ENCODE peak calls at places on chromosome 15, in ten cellular contexts. One of them, this sample, is unnamed.
A peak's percentile ranks its signal among the peaks of the same experiment; 100 is the strongest.

GRCh38 chr15:62306851-62307504 is 141.9 kb upstream of the C2CD4B start:
- DNase-seq in activated CD4-positive, alpha-beta T cell treated with anti-CD3 and anti-CD28 coated beads, Interleukin-2, amount 50 U/mL, for 24 hours: no peak
- DNase-seq in Ammon's horn: peak; percentile 76
- DNase-seq in H54: peak; percentile 33
- DNase-seq in CD14-positive monocyte: no peak
- DNase-seq in posterior vena cava: no peak
- DNase-seq in activated naive CD4-positive, alpha-beta T cell: no peak
- DNase-seq in natural killer cell: no peak
- DNase-seq in T-helper 1 cell: no peak
- DNase-seq in ACHN: peak; percentile 74
- DNase-seq in this sample: peak; percentile 69

GRCh38 chr15:84911879-84912660 is 27.6 kb downstream of the SLC28A1 start:
- DNase-seq in activated CD4-positive, alpha-beta T cell treated with anti-CD3 and anti-CD28 coated beads, Interleukin-2, amount 50 U/mL, for 24 hours: no peak
- DNase-seq in Ammon's horn: peak; percentile 72
- DNase-seq in H54: peak; percentile 71
- DNase-seq in CD14-positive monocyte: no peak
- DNase-seq in posterior vena cava: peak; percentile 97
- DNase-seq in activated naive CD4-positive, alpha-beta T cell: no peak
- DNase-seq in natural killer cell: no peak
- DNase-seq in T-helper 1 cell: no peak
- DNase-seq in ACHN: peak; percentile 79
- DNase-seq in this sample: no peak

GRCh38 chr15:67093146-67093874 is 27.9 kb downstream of the SMAD3 start:
- DNase-seq in activated CD4-positive, alpha-beta T cell treated with anti-CD3 and anti-CD28 coated beads, Interleukin-2, amount 50 U/mL, for 24 hours: no peak
- DNase-seq in Ammon's horn: peak; percentile 78
- DNase-seq in H54: no peak
- DNase-seq in CD14-positive monocyte: peak; percentile 88
- DNase-seq in posterior vena cava: peak; percentile 83
- DNase-seq in activated naive CD4-positive, alpha-beta T cell: no peak
- DNase-seq in natural killer cell: no peak
- DNase-seq in T-helper 1 cell: no peak
- DNase-seq in ACHN: no peak
- DNase-seq in this sample: no peak

GRCh38 chr15:63560741-63561448 is 36.3 kb upstream of the FBXL22 start:
- DNase-seq in activated CD4-positive, alpha-beta T cell treated with anti-CD3 and anti-CD28 coated beads, Interleukin-2, amount 50 U/mL, for 24 hours: peak; percentile 44
- DNase-seq in Ammon's horn: no peak
- DNase-seq in H54: no peak
- DNase-seq in CD14-positive monocyte: no peak
- DNase-seq in posterior vena cava: no peak
- DNase-seq in activated naive CD4-positive, alpha-beta T cell: no peak
- DNase-seq in natural killer cell: no peak
- DNase-seq in T-helper 1 cell: no peak
- DNase-seq in ACHN: no peak
- DNase-seq in this sample: no peak

GRCh38 chr15:80179025-80179759 is 26.4 kb downstream of the FAH start:
- DNase-seq in activated CD4-positive, alpha-beta T cell treated with anti-CD3 and anti-CD28 coated beads, Interleukin-2, amount 50 U/mL, for 24 hours: no peak
- DNase-seq in Ammon's horn: no peak
- DNase-seq in H54: peak; percentile 70
- DNase-seq in CD14-positive monocyte: no peak
- DNase-seq in posterior vena cava: peak; percentile 55
- DNase-seq in activated naive CD4-positive, alpha-beta T cell: no peak
- DNase-seq in natural killer cell: no peak
- DNase-seq in T-helper 1 cell: no peak
- DNase-seq in ACHN: peak; percentile 84
- DNase-seq in this sample: no peak

GRCh38 chr15:61157933-61158332 is 71.2 kb downstream of the RORA start:
- DNase-seq in activated CD4-positive, alpha-beta T cell treated with anti-CD3 and anti-CD28 coated beads, Interleukin-2, amount 50 U/mL, for 24 hours: no peak
- DNase-seq in Ammon's horn: peak; percentile 4
- DNase-seq in H54: no peak
- DNase-seq in CD14-positive monocyte: no peak
- DNase-seq in posterior vena cava: no peak
- DNase-seq in activated naive CD4-positive, alpha-beta T cell: no peak
- DNase-seq in natural killer cell: no peak
- DNase-seq in T-helper 1 cell: no peak
- DNase-seq in ACHN: no peak
- DNase-seq in this sample: no peak

GRCh38 chr15:77869021-77869895 is 208.3 kb downstream of the TBC1D2B start:
- DNase-seq in activated CD4-positive, alpha-beta T cell treated with anti-CD3 and anti-CD28 coated beads, Interleukin-2, amount 50 U/mL, for 24 hours: no peak
- DNase-seq in Ammon's horn: no peak
- DNase-seq in H54: peak; percentile 47
- DNase-seq in CD14-positive monocyte: no peak
- DNase-seq in posterior vena cava: peak; percentile 69
- DNase-seq in activated naive CD4-positive, alpha-beta T cell: no peak
- DNase-seq in natural killer cell: no peak
- DNase-seq in T-helper 1 cell: no peak
- DNase-seq in ACHN: peak; percentile 41
- DNase-seq in this sample: no peak

GRCh38 chr15:75828429-75828828 is 14.8 kb upstream of the UBE2Q2 start:
- DNase-seq in activated CD4-positive, alpha-beta T cell treated with anti-CD3 and anti-CD28 coated beads, Interleukin-2, amount 50 U/mL, for 24 hours: no peak
- DNase-seq in Ammon's horn: no peak
- DNase-seq in H54: no peak
- DNase-seq in CD14-positive monocyte: no peak
- DNase-seq in posterior vena cava: no peak
- DNase-seq in activated naive CD4-positive, alpha-beta T cell: no peak
- DNase-seq in natural killer cell: no peak
- DNase-seq in T-helper 1 cell: no peak
- DNase-seq in ACHN: no peak
- DNase-seq in this sample: no peak

GRCh38 chr15:32838820-32839219 is 121.0 kb downstream of the GREM1 start:
- DNase-seq in activated CD4-positive, alpha-beta T cell treated with anti-CD3 and anti-CD28 coated beads, Interleukin-2, amount 50 U/mL, for 24 hours: no peak
- DNase-seq in Ammon's horn: peak; percentile 84
- DNase-seq in H54: peak; percentile 27
- DNase-seq in CD14-positive monocyte: no peak
- DNase-seq in posterior vena cava: peak; percentile 85
- DNase-seq in activated naive CD4-positive, alpha-beta T cell: no peak
- DNase-seq in natural killer cell: no peak
- DNase-seq in T-helper 1 cell: no peak
- DNase-seq in ACHN: no peak
- DNase-seq in this sample: no peak

GRCh38 chr15:63596666-63597032 is 538 bp upstream of the FBXL22 start:
- DNase-seq in activated CD4-positive, alpha-beta T cell treated with anti-CD3 and anti-CD28 coated beads, Interleukin-2, amount 50 U/mL, for 24 hours: no peak
- DNase-seq in Ammon's horn: no peak
- DNase-seq in H54: no peak
- DNase-seq in CD14-positive monocyte: no peak
- DNase-seq in posterior vena cava: no peak
- DNase-seq in activated naive CD4-positive, alpha-beta T cell: no peak
- DNase-seq in natural killer cell: no peak
- DNase-seq in T-helper 1 cell: no peak
- DNase-seq in ACHN: no peak
- DNase-seq in this sample: no peak

GRCh38 chr15:60038111-60038521 is 34.0 kb downstream of the FOXB1 start:
- DNase-seq in activated CD4-positive, alpha-beta T cell treated with anti-CD3 and anti-CD28 coated beads, Interleukin-2, amount 50 U/mL, for 24 hours: no peak
- DNase-seq in Ammon's horn: no peak
- DNase-seq in H54: no peak
- DNase-seq in CD14-positive monocyte: no peak
- DNase-seq in posterior vena cava: no peak
- DNase-seq in activated naive CD4-positive, alpha-beta T cell: no peak
- DNase-seq in natural killer cell: no peak
- DNase-seq in T-helper 1 cell: no peak
- DNase-seq in ACHN: no peak
- DNase-seq in this sample: no peak

GRCh38 chr15:57227181-57227580 is 149.1 kb upstream of the CGNL1 start:
- DNase-seq in activated CD4-positive, alpha-beta T cell treated with anti-CD3 and anti-CD28 coated beads, Interleukin-2, amount 50 U/mL, for 24 hours: no peak
- DNase-seq in Ammon's horn: no peak
- DNase-seq in H54: no peak
- DNase-seq in CD14-positive monocyte: no peak
- DNase-seq in posterior vena cava: no peak
- DNase-seq in activated naive CD4-positive, alpha-beta T cell: no peak
- DNase-seq in natural killer cell: no peak
- DNase-seq in T-helper 1 cell: no peak
- DNase-seq in ACHN: no peak
- DNase-seq in this sample: no peak

GRCh38 chr15:90037510-90037860 is 36.4 kb downstream of the ZNF710 start:
- DNase-seq in activated CD4-positive, alpha-beta T cell treated with anti-CD3 and anti-CD28 coated beads, Interleukin-2, amount 50 U/mL, for 24 hours: no peak
- DNase-seq in Ammon's horn: no peak
- DNase-seq in H54: peak; percentile 40
- DNase-seq in CD14-positive monocyte: no peak
- DNase-seq in posterior vena cava: peak; percentile 34
- DNase-seq in activated naive CD4-positive, alpha-beta T cell: no peak
- DNase-seq in natural killer cell: no peak
- DNase-seq in T-helper 1 cell: no peak
- DNase-seq in ACHN: no peak
- DNase-seq in this sample: no peak

GRCh38 chr15:99104788-99105515 is at the start of gene SYNM:
- DNase-seq in activated CD4-positive, alpha-beta T cell treated with anti-CD3 and anti-CD28 coated beads, Interleukin-2, amount 50 U/mL, for 24 hours: no peak
- DNase-seq in Ammon's horn: peak; percentile 83
- DNase-seq in H54: peak; percentile 60
- DNase-seq in CD14-positive monocyte: no peak
- DNase-seq in posterior vena cava: peak; percentile 90
- DNase-seq in activated naive CD4-positive, alpha-beta T cell: no peak
- DNase-seq in natural killer cell: peak; percentile 12
- DNase-seq in T-helper 1 cell: no peak
- DNase-seq in ACHN: peak; percentile 79
- DNase-seq in this sample: peak; percentile 95

GRCh38 chr15:65085990-65086679 is 9.6 kb downstream of the KBTBD13 start:
- DNase-seq in activated CD4-positive, alpha-beta T cell treated with anti-CD3 and anti-CD28 coated beads, Interleukin-2, amount 50 U/mL, for 24 hours: no peak
- DNase-seq in Ammon's horn: no peak
- DNase-seq in H54: no peak
- DNase-seq in CD14-positive monocyte: no peak
- DNase-seq in posterior vena cava: no peak
- DNase-seq in activated naive CD4-positive, alpha-beta T cell: no peak
- DNase-seq in natural killer cell: no peak
- DNase-seq in T-helper 1 cell: no peak
- DNase-seq in ACHN: peak; percentile 40
- DNase-seq in this sample: peak; percentile 26

GRCh38 chr15:63465104-63465503 is 39.3 kb upstream of the USP3 start:
- DNase-seq in activated CD4-positive, alpha-beta T cell treated with anti-CD3 and anti-CD28 coated beads, Interleukin-2, amount 50 U/mL, for 24 hours: no peak
- DNase-seq in Ammon's horn: no peak
- DNase-seq in H54: no peak
- DNase-seq in CD14-positive monocyte: no peak
- DNase-seq in posterior vena cava: no peak
- DNase-seq in activated naive CD4-positive, alpha-beta T cell: no peak
- DNase-seq in natural killer cell: no peak
- DNase-seq in T-helper 1 cell: no peak
- DNase-seq in ACHN: peak; percentile 39
- DNase-seq in this sample: no peak

GRCh38 chr15:78374436-78375393 is 34.6 kb downstream of the CRABP1 start:
- DNase-seq in activated CD4-positive, alpha-beta T cell treated with anti-CD3 and anti-CD28 coated beads, Interleukin-2, amount 50 U/mL, for 24 hours: no peak
- DNase-seq in Ammon's horn: no peak
- DNase-seq in H54: peak; percentile 42
- DNase-seq in CD14-positive monocyte: peak; percentile 69
- DNase-seq in posterior vena cava: no peak
- DNase-seq in activated naive CD4-positive, alpha-beta T cell: no peak
- DNase-seq in natural killer cell: no peak
- DNase-seq in T-helper 1 cell: no peak
- DNase-seq in ACHN: no peak
- DNase-seq in this sample: no peak

GRCh38 chr15:58548308-58549012 is 116.7 kb downstream of the LIPC start:
- DNase-seq in activated CD4-positive, alpha-beta T cell treated with anti-CD3 and anti-CD28 coated beads, Interleukin-2, amount 50 U/mL, for 24 hours: no peak
- DNase-seq in Ammon's horn: no peak
- DNase-seq in H54: no peak
- DNase-seq in CD14-positive monocyte: no peak
- DNase-seq in posterior vena cava: no peak
- DNase-seq in activated naive CD4-positive, alpha-beta T cell: no peak
- DNase-seq in natural killer cell: no peak
- DNase-seq in T-helper 1 cell: no peak
- DNase-seq in ACHN: no peak
- DNase-seq in this sample: no peak

GRCh38 chr15:53230473-53230872 is 440.3 kb upstream of the ONECUT1 start:
- DNase-seq in activated CD4-positive, alpha-beta T cell treated with anti-CD3 and anti-CD28 coated beads, Interleukin-2, amount 50 U/mL, for 24 hours: no peak
- DNase-seq in Ammon's horn: no peak
- DNase-seq in H54: no peak
- DNase-seq in CD14-positive monocyte: no peak
- DNase-seq in posterior vena cava: no peak
- DNase-seq in activated naive CD4-positive, alpha-beta T cell: no peak
- DNase-seq in natural killer cell: no peak
- DNase-seq in T-helper 1 cell: no peak
- DNase-seq in ACHN: no peak
- DNase-seq in this sample: no peak

GRCh38 chr15:27820232-27820631 is 278.9 kb downstream of the OCA2 start:
- DNase-seq in activated CD4-positive, alpha-beta T cell treated with anti-CD3 and anti-CD28 coated beads, Interleukin-2, amount 50 U/mL, for 24 hours: no peak
- DNase-seq in Ammon's horn: no peak
- DNase-seq in H54: no peak
- DNase-seq in CD14-positive monocyte: no peak
- DNase-seq in posterior vena cava: no peak
- DNase-seq in activated naive CD4-positive, alpha-beta T cell: no peak
- DNase-seq in natural killer cell: no peak
- DNase-seq in T-helper 1 cell: no peak
- DNase-seq in ACHN: peak; percentile 27
- DNase-seq in this sample: no peak

GRCh38 chr15:26864664-26865191 is 2.1 kb upstream of the GABRA5 start:
- DNase-seq in activated CD4-positive, alpha-beta T cell treated with anti-CD3 and anti-CD28 coated beads, Interleukin-2, amount 50 U/mL, for 24 hours: no peak
- DNase-seq in Ammon's horn: peak; percentile 77
- DNase-seq in H54: peak; percentile 44
- DNase-seq in CD14-positive monocyte: no peak
- DNase-seq in posterior vena cava: no peak
- DNase-seq in activated naive CD4-positive, alpha-beta T cell: no peak
- DNase-seq in natural killer cell: no peak
- DNase-seq in T-helper 1 cell: no peak
- DNase-seq in ACHN: peak; percentile 36
- DNase-seq in this sample: peak; percentile 35

GRCh38 chr15:56496635-56497034 is 31.7 kb upstream of the MNS1 start:
- DNase-seq in activated CD4-positive, alpha-beta T cell treated with anti-CD3 and anti-CD28 coated beads, Interleukin-2, amount 50 U/mL, for 24 hours: no peak
- DNase-seq in Ammon's horn: peak; percentile 80
- DNase-seq in H54: peak; percentile 21
- DNase-seq in CD14-positive monocyte: no peak
- DNase-seq in posterior vena cava: no peak
- DNase-seq in activated naive CD4-positive, alpha-beta T cell: no peak
- DNase-seq in natural killer cell: no peak
- DNase-seq in T-helper 1 cell: no peak
- DNase-seq in ACHN: peak; percentile 70
- DNase-seq in this sample: peak; percentile 42

GRCh38 chr15:88269371-88270062 is 13.0 kb upstream of the NTRK3 start:
- DNase-seq in activated CD4-positive, alpha-beta T cell treated with anti-CD3 and anti-CD28 coated beads, Interleukin-2, amount 50 U/mL, for 24 hours: no peak
- DNase-seq in Ammon's horn: no peak
- DNase-seq in H54: no peak
- DNase-seq in CD14-positive monocyte: no peak
- DNase-seq in posterior vena cava: peak; percentile 50
- DNase-seq in activated naive CD4-positive, alpha-beta T cell: no peak
- DNase-seq in natural killer cell: no peak
- DNase-seq in T-helper 1 cell: no peak
- DNase-seq in ACHN: no peak
- DNase-seq in this sample: no peak

GRCh38 chr15:70875001-70875782 is 17.0 kb downstream of the THAP10 start:
- DNase-seq in activated CD4-positive, alpha-beta T cell treated with anti-CD3 and anti-CD28 coated beads, Interleukin-2, amount 50 U/mL, for 24 hours: no peak
- DNase-seq in Ammon's horn: peak; percentile 79
- DNase-seq in H54: no peak
- DNase-seq in CD14-positive monocyte: no peak
- DNase-seq in posterior vena cava: no peak
- DNase-seq in activated naive CD4-positive, alpha-beta T cell: no peak
- DNase-seq in natural killer cell: no peak
- DNase-seq in T-helper 1 cell: no peak
- DNase-seq in ACHN: peak; percentile 42
- DNase-seq in this sample: no peak

GRCh38 chr15:69697913-69698312 is 245.3 kb downstream of the RPLP1 start:
- DNase-seq in activated CD4-positive, alpha-beta T cell treated with anti-CD3 and anti-CD28 coated beads, Interleukin-2, amount 50 U/mL, for 24 hours: no peak
- DNase-seq in Ammon's horn: peak; percentile 32
- DNase-seq in H54: no peak
- DNase-seq in CD14-positive monocyte: no peak
- DNase-seq in posterior vena cava: no peak
- DNase-seq in activated naive CD4-positive, alpha-beta T cell: no peak
- DNase-seq in natural killer cell: no peak
- DNase-seq in T-helper 1 cell: no peak
- DNase-seq in ACHN: no peak
- DNase-seq in this sample: no peak

GRCh38 chr15:68830141-68830540 is 9.4 kb upstream of the ANP32A start:
- DNase-seq in activated CD4-positive, alpha-beta T cell treated with anti-CD3 and anti-CD28 coated beads, Interleukin-2, amount 50 U/mL, for 24 hours: no peak
- DNase-seq in Ammon's horn: no peak
- DNase-seq in H54: no peak
- DNase-seq in CD14-positive monocyte: no peak
- DNase-seq in posterior vena cava: no peak
- DNase-seq in activated naive CD4-positive, alpha-beta T cell: no peak
- DNase-seq in natural killer cell: no peak
- DNase-seq in T-helper 1 cell: no peak
- DNase-seq in ACHN: no peak
- DNase-seq in this sample: no peak

GRCh38 chr15:57922780-57923179 is 142.7 kb downstream of the ALDH1A2 start:
- DNase-seq in activated CD4-positive, alpha-beta T cell treated with anti-CD3 and anti-CD28 coated beads, Interleukin-2, amount 50 U/mL, for 24 hours: no peak
- DNase-seq in Ammon's horn: no peak
- DNase-seq in H54: no peak
- DNase-seq in CD14-positive monocyte: no peak
- DNase-seq in posterior vena cava: no peak
- DNase-seq in activated naive CD4-positive, alpha-beta T cell: no peak
- DNase-seq in natural killer cell: no peak
- DNase-seq in T-helper 1 cell: no peak
- DNase-seq in ACHN: no peak
- DNase-seq in this sample: no peak

GRCh38 chr15:70698412-70698811 is 64.9 kb downstream of the UACA start:
- DNase-seq in activated CD4-positive, alpha-beta T cell treated with anti-CD3 and anti-CD28 coated beads, Interleukin-2, amount 50 U/mL, for 24 hours: no peak
- DNase-seq in Ammon's horn: no peak
- DNase-seq in H54: no peak
- DNase-seq in CD14-positive monocyte: no peak
- DNase-seq in posterior vena cava: no peak
- DNase-seq in activated naive CD4-positive, alpha-beta T cell: no peak
- DNase-seq in natural killer cell: no peak
- DNase-seq in T-helper 1 cell: no peak
- DNase-seq in ACHN: no peak
- DNase-seq in this sample: no peak